ENCODE peak calls at places on chromosomes 6 and 20, in six cellular contexts. Q is H1, X is IMR-90, Y is mesenchymal stem cell, R is neuronal stem cell, Z is H9. U is an unnamed sample.

GRCh38 chr6:125991653-125992052 is 5.3 kb downstream of the TRMT11 start:
- DNase-seq in Q (no peak), X (no peak), Y (no peak), R (no peak), Z (no peak), U (no peak)

GRCh38 chr6:48134246-48134645 is 23.2 kb upstream of the PTCHD4 start:
- DNase-seq in Q (no peak), X (no peak), Y (no peak), R (no peak), Z (no peak), U (no peak)

GRCh38 chr6:116444092-116444491 is 17.1 kb upstream of the CALHM6 start:
- DNase-seq in Q (no peak), X (peak), Y (peak), R (no peak), Z (no peak), U (no peak)

GRCh38 chr6:7190791-7191190 is 83.0 kb downstream of the RREB1 start:
- DNase-seq in Q (no peak), X (no peak), Y (no peak), R (no peak), Z (no peak), U (no peak)

GRCh38 chr6:25682324-25682723 is 30.3 kb downstream of the SCGN start:
- DNase-seq in Q (no peak), X (no peak), Y (no peak), R (no peak), Z (no peak), U (no peak)

GRCh38 chr6:10618409-10618808 is 76.0 kb downstream of the C6orf52 start:
- DNase-seq in Q (no peak), X (no peak), Y (no peak), R (no peak), Z (no peak), U (no peak)

GRCh38 chr6:76230711-76231110 is 158.2 kb upstream of the IMPG1 start:
- DNase-seq in Q (no peak), X (no peak), Y (no peak), R (no peak), Z (peak), U (peak)

GRCh38 chr6:144710207-144710606 is 425.1 kb downstream of the UTRN start:
- DNase-seq in Q (no peak), X (peak), Y (peak), R (no peak), Z (no peak), U (peak)

GRCh38 chr20:51705400-51705799 is 62.8 kb downstream of the ATP9A start:
- DNase-seq in Q (no peak), X (no peak), Y (no peak), R (no peak), Z (no peak), U (no peak)

GRCh38 chr6:27753668-27754407 is 158.4 kb downstream of the OR2B2 start:
- DNase-seq in Q (peak), X (peak), Y (peak), R (peak), Z (peak), U (peak)

GRCh38 chr6:63640062-63640461 is 4.5 kb downstream of the PHF3 start:
- DNase-seq in Q (no peak), X (peak), Y (peak), R (no peak), Z (no peak), U (no peak)

GRCh38 chr20:1377341-1377871 is 15.4 kb downstream of the FKBP1A start:
- DNase-seq in Q (no peak), X (no peak), Y (no peak), R (no peak), Z (no peak), U (no peak)

GRCh38 chr20:54199721-54200176 is 8.1 kb upstream of the PFDN4 start:
- DNase-seq in Q (peak), X (peak), Y (peak), R (peak), Z (peak), U (peak)

GRCh38 chr6:147131728-147132127 is 72.5 kb upstream of the STXBP5 start:
- DNase-seq in Q (no peak), X (peak), Y (peak), R (no peak), Z (no peak), U (peak)

GRCh38 chr6:36822506-36823269 is 16.6 kb downstream of the CPNE5 start:
- DNase-seq in Q (no peak), X (no peak), Y (no peak), R (no peak), Z (no peak), U (no peak)

GRCh38 chr6:65760285-65760684 is 53.3 kb upstream of the EYS start:
- DNase-seq in Q (no peak), X (peak), Y (peak), R (peak), Z (no peak), U (no peak)

GRCh38 chr6:18148304-18149025 is 6.4 kb downstream of the TPMT start:
- DNase-seq in Q (no peak), X (peak), Y (peak), R (no peak), Z (no peak), U (no peak)

GRCh38 chr20:58710481-58711265 is 18.1 kb downstream of the NPEPL1 start:
- DNase-seq in Q (peak), X (no peak), Y (no peak), R (no peak), Z (peak), U (no peak)
- H3K14ac ChIP-seq in Q (no peak), X (no peak), Y (no peak), R (no peak), Z (no peak), U (no peak)

GRCh38 chr6:128964233-128964755 is 81.4 kb downstream of the LAMA2 start:
- DNase-seq in Q (no peak), X (no peak), Y (no peak), R (no peak), Z (no peak), U (no peak)
- H3K14ac ChIP-seq in Q (no peak), X (no peak), Y (no peak), R (no peak), Z (no peak), U (no peak)

GRCh38 chr6:140228491-140228890 is 854.0 kb upstream of the CITED2 start:
- DNase-seq in Q (no peak), X (no peak), Y (no peak), R (no peak), Z (no peak), U (no peak)

GRCh38 chr6:140226637-140227036 is 852.2 kb upstream of the CITED2 start:
- DNase-seq in Q (no peak), X (no peak), Y (no peak), R (no peak), Z (no peak), U (no peak)

GRCh38 chr6:140230282-140230681 is 855.8 kb upstream of the CITED2 start:
- DNase-seq in Q (no peak), X (no peak), Y (no peak), R (no peak), Z (no peak), U (no peak)

GRCh38 chr6:140225587-140226438 is 851.4 kb upstream of the CITED2 start:
- DNase-seq in Q (no peak), X (peak), Y (no peak), R (no peak), Z (no peak), U (no peak)
- H3K14ac ChIP-seq in Q (no peak), X (no peak), Y (no peak), R (no peak), Z (no peak), U (no peak)

GRCh38 chr6:49415358-49415757 is 47.7 kb downstream of the MMUT start:
- DNase-seq in Q (no peak), X (no peak), Y (no peak), R (no peak), Z (no peak), U (no peak)
- H3K14ac ChIP-seq in Q (no peak), X (no peak), Y (no peak), R (no peak), Z (no peak), U (no peak)

GRCh38 chr20:15865553-15865952 is 707.7 kb downstream of the KIF16B start:
- DNase-seq in Q (no peak), X (no peak), Y (no peak), R (no peak), Z (no peak), U (no peak)

GRCh38 chr20:15862178-15862577 is 711.1 kb downstream of the KIF16B start:
- DNase-seq in Q (no peak), X (no peak), Y (no peak), R (no peak), Z (no peak), U (no peak)

GRCh38 chr20:15867899-15868298 is 705.3 kb downstream of the KIF16B start:
- DNase-seq in Q (no peak), X (no peak), Y (no peak), R (no peak), Z (no peak), U (peak)

GRCh38 chr20:15863735-15864134 is 709.5 kb downstream of the KIF16B start:
- DNase-seq in Q (no peak), X (no peak), Y (no peak), R (no peak), Z (no peak), U (no peak)

DNA sequence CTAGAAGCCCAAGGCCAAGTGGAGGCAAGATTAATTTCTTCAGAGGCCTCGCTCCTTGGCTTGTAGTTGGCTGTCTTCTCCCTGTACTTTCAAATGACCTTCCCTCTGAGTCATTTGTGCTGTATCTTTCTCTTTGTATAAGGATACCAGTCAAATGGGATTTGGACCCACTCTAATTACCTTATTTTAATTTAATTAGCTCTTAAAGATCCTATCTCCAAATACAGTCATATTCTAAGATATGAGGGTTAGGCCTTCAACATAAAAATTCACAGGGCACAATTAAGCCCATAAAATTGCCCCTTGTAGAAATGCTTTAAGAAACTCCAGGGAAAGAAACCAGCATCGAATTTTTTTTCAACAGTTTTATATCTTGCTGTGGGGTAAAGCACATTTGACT is 706.2 kb downstream of the KIF16B start:
- DNase-seq in Q (no peak), X (no peak), Y (no peak), R (no peak), Z (no peak), U (no peak)
- H3K14ac ChIP-seq in Q (no peak), X (no peak), Y (no peak), R (no peak), Z (no peak), U (no peak)

GRCh38 chr6:33894438-33894837 is 90.6 kb upstream of the MLN start:
- DNase-seq in Q (no peak), X (no peak), Y (no peak), R (no peak), Z (no peak), U (no peak)
- H3K14ac ChIP-seq in Q (no peak), X (no peak), Y (no peak), R (no peak), Z (no peak), U (no peak)

GRCh38 chr6:133262804-133263203 is 21.6 kb downstream of the EYA4 start:
- DNase-seq in Q (no peak), X (no peak), Y (no peak), R (no peak), Z (no peak), U (no peak)
- H3K14ac ChIP-seq in Q (no peak), X (no peak), Y (no peak), R (no peak), Z (no peak), U (no peak)

DNA sequence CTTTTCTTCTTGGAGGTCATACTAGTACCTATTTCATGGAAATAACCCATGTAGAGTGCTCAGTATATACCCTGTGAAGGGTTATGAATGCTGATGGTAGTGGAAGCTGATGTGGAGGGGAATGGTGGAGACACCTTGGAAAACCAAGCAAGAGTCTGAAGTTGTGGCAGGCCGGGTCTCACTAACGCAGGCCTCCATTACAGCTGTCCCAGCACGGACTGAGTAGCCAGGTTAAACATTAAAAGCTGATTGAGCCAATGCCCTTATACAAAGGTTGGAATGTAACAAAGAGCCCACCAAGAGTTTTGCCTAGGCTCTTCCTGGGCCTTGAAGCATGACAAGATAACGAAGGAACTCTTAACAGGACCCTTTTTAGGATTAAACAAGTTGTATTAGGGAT is 2.1 kb upstream of the PCMTD2 start:
- DNase-seq in Q (peak), X (no peak), Y (no peak), R (no peak), Z (no peak), U (no peak)
- H3K14ac ChIP-seq in Q (no peak), X (no peak), Y (no peak), R (no peak), Z (no peak), U (no peak)

DNA sequence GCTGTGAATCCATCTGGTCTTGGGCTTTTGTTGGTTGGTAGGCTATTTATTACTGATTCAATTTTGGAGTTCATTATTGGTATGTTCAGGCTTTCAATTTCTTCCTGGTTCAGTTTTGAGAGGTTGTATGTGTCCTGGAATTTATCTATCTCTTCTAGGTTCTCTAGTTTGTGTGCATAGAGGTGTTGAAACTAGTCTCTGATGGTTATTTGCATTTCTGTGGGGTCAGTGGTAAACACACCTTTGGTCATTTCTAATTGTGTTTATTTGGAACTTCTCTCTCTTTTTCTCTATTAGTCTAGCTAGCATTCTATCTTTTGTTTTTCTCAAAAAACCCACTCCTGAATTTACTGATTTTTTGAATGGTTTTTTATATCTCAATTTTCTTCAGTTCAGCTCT is 70.1 kb upstream of the IRAK1BP1 start:
- DNase-seq in Q (no peak), X (no peak), Y (no peak), R (no peak), Z (no peak), U (no peak)
- H3K14ac ChIP-seq in Q (no peak), X (no peak), Y (no peak), R (no peak), Z (no peak), U (no peak)

DNA sequence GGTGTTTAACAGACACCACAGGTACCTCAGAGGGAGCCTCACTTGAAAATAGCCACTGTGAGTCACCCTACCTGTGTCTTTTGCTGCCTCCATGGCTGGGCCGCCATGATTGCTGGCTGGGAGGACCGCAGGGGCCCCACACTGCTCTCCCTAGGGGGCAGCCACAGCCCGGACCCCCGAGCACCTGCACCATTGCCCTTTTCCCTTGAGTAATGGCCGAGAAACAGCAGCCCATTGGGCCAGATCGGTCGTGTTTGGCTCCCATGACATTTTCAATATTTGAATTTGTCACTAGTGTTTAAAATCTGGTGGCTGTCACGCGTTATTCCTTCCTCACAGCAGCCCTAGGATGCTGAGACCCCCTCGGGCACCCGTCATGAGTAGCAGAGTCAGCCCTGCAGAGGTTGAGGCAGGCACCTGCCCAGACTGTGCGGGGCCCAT is 6.7 kb downstream of the ZBP1 start:
- DNase-seq in Q (no peak), X (no peak), Y (no peak), R (no peak), Z (no peak), U (no peak)
- H3K14ac ChIP-seq in Q (no peak), X (no peak), Y (no peak), R (no peak), Z (no peak), U (no peak)

U was measured in trophoblast cell.